ENCODE peak calls at places on chromosomes 5 and 9, in four cellular contexts. J is HCT116, T is PC-3, P is endothelial cell of umbilical vein. E is an unnamed sample.

GRCh38 chr5:78497573-78498533 is 137.4 kb downstream of the SCAMP1 start:
- DNase-seq in T (no peak), P (no peak), J (no peak), E (no peak)

GRCh38 chr5:462051-462481 is 19.1 kb downstream of the EXOC3 start:
- DNase-seq in J (no peak), P (no peak), T (no peak), E (peak; percentile 22)

GRCh38 chr9:134832471-134832870 is 48.1 kb upstream of the FCN2 start:
- DNase-seq in T (no peak), J (no peak), P (no peak), E (no peak)

GRCh38 chr5:65172486-65173129 is 309.1 kb downstream of the ADAMTS6 start:
- DNase-seq in J (no peak), T (no peak), P (no peak), E (no peak)

GRCh38 chr9:34971146-34971811 is 13.2 kb downstream of the PHF24 start:
- DNase-seq in T (no peak), J (no peak), P (no peak), E (no peak)

GRCh38 chr5:96616801-96617200 is 45.4 kb upstream of the CAST start:
- DNase-seq in T (peak; percentile 36), J (no peak), P (no peak), E (no peak)

GRCh38 chr9:9598723-9599122 is 1014.1 kb downstream of the PTPRD start:
- DNase-seq in J (no peak), P (no peak), T (no peak), E (no peak)

GRCh38 chr9:119289740-119290139 is 79.5 kb downstream of the BRINP1 start:
- DNase-seq in P (peak; percentile 26), J (no peak), T (peak; percentile 12), E (peak; percentile 80)

GRCh38 chr9:105065119-105066088 is 137.4 kb upstream of the ABCA1 start:
- DNase-seq in P (no peak), T (no peak), J (no peak), E (no peak)

GRCh38 chr9:136614967-136615623 is 47.6 kb upstream of the EGFL7 start:
- DNase-seq in J (peak; percentile 16), T (no peak), P (peak; percentile 23), E (peak; percentile 86)

DNA sequence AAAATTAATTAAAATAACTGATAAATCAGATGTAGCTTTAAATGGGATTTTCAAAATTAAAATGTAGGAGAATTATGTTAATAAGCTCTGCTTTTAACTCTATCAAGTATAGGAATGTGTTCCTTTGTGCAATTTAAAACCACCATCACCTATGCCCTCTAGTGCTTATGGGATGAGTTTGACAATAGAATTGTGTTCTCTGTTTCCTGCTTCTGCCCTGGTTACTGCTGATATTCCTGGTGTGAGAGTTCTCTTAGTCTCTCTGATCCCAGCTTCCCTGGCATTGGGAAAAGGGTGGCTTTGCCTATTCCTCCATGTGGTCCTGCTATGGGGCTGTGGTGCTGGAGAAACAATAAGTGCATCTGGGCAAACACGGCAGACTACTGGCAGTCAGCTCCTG is 8.1 kb downstream of the LRRTM2 start:
- DNase-seq in J (no peak), T (no peak), P (peak; percentile 39), E (no peak)
- H3K9ac ChIP-seq in J (no peak overlapping the region), T (no peak overlapping the region), P (no peak overlapping the region), E (no peak overlapping the region)

GRCh38 chr9:106861585-106862114 is 1.3 kb upstream of the ZNF462 start:
- DNase-seq in P (peak; percentile 26), J (no peak), T (no peak), E (peak; percentile 54)

GRCh38 chr9:106862115-106862945 is 636 bp upstream of the ZNF462 start:
- DNase-seq in T (peak; percentile 42), J (no peak), P (peak; percentile 54), E (peak; percentile 86)

GRCh38 chr9:106864533-106865143 is 1.7 kb downstream of the ZNF462 start:
- DNase-seq in T (peak; percentile 36), P (peak; percentile 56), J (no peak), E (peak; percentile 67)

GRCh38 chr9:106860731-106861584 is 2.0 kb upstream of the ZNF462 start:
- DNase-seq in J (no peak), T (peak; percentile 55), P (peak; percentile 54), E (peak; percentile 80)

DNA sequence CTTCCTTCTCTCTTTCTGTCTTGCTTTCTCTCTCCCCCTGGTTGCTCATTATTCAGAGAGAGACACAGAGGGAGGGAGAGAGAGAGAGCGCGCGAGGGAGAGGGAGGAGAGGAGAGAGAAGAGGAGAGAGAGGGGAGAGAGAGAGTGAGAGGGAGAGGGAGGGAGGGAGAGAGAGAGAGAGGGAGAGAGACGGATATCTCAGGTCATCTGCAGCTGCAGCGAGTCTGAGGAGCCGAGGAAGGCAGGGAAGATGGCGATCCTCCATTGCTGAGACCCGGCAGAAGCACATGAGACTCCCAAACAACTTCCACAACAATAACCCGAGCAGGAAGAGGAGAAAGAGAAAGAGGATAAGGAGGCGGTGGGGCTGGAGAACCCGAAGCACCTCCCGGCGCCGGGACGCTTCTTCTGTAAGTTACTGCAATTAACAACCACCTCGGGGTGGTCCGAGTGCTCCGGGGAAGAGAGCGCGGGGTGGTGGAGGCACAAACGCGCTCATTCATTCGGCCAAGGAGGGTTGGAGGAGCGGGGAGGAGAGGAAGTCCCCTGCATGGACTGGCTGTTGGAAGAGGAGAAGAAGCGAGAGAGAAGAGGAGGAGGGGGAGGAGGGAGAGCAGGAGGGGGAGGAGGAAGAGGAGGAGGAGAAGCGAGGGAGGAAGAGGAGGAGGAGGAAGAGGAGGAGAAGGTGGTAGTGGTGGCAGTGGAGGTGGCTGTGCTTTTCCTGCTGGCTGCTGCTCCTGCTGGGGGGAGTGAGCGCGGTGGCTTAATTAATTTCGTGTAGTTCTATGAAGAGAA is at the start of gene ZNF462:
- DNase-seq in P (peak; percentile 66), J (no peak), T (peak; percentile 28), E (peak; percentile 82)
- TF ChIP-seq CTCF in P (no peak), J (no peak), T (peak; percentile 1), E (no peak)

GRCh38 chr5:140595538-140595937 is 30.9 kb downstream of the SLC35A4 start:
- DNase-seq in J (no peak), T (peak; percentile 26), P (peak; percentile 33), E (no peak)

GRCh38 chr5:140600096-140600495 is 32.9 kb downstream of the CD14 start:
- DNase-seq in T (no peak), P (no peak), J (no peak), E (no peak)

GRCh38 chr5:140598836-140599235 is 34.1 kb downstream of the CD14 start:
- DNase-seq in T (no peak), J (no peak), P (no peak), E (no peak)

GRCh38 chr5:140594169-140594568 is 29.5 kb downstream of the SLC35A4 start:
- DNase-seq in P (no peak), T (no peak), J (no peak), E (no peak)

GRCh38 chr5:140596364-140596763 is 31.7 kb downstream of the SLC35A4 start:
- DNase-seq in P (no peak), J (no peak), T (no peak), E (no peak)
- H3K9ac ChIP-seq in P (no peak overlapping the region), J (no peak overlapping the region), T (no peak overlapping the region), E (no peak overlapping the region)

GRCh38 chr5:156327306-156327705 is 342 bp downstream of the SGCD start:
- DNase-seq in J (no peak), T (no peak), P (no peak), E (no peak)

GRCh38 chr5:156325671-156326070 is 1.3 kb upstream of the SGCD start:
- DNase-seq in T (no peak), P (no peak), J (no peak), E (no peak)

GRCh38 chr5:156328766-156329165 is 1.8 kb downstream of the SGCD start:
- DNase-seq in J (no peak), T (no peak), P (no peak), E (no peak)

GRCh38 chr5:156328176-156328575 is 1.2 kb downstream of the SGCD start:
- DNase-seq in P (no peak), J (no peak), T (no peak), E (no peak)

GRCh38 chr5:156326718-156327259 is at the start of gene SGCD:
- DNase-seq in T (no peak), P (peak; percentile 1), J (no peak), E (peak; percentile 49)
- TF ChIP-seq CTCF in T (no peak), P (no peak), J (no peak), E (no peak)

GRCh38 chr5:75006821-75007536 is 45.4 kb downstream of the GCNT4 start:
- DNase-seq in J (no peak), T (no peak), P (no peak), E (no peak)
- H3K9ac ChIP-seq in J (no peak overlapping the region), T (no peak overlapping the region), P (no peak overlapping the region), E (no peak overlapping the region)

E was measured in endodermal cell.